ENCODE peak calls at places on chromosomes 16 and 17, in seven cellular contexts. T is AG04449; L is CD8-positive, alpha-beta T cell; W is small intestine; X is mucosa of descending colon; D is tibial artery; U is GM12864. C is an unnamed sample.

GRCh38 chr17:40090234-40091111 is 9.9 kb downstream of the NR1D1 start:
- DNase-seq in D (peak), T (no peak), L (no peak), W (no peak), U (no peak), X (no peak), C (no peak)

GRCh38 chr17:44664867-44665266 is 8.6 kb downstream of the MEIOC start:
- DNase-seq in W (no peak), D (no peak), U (no peak), L (no peak), X (no peak), T (no peak), C (no peak)

GRCh38 chr16:66274335-66275110 is 92.0 kb upstream of the CDH5 start:
- DNase-seq in X (no peak), D (no peak), W (peak), L (no peak), T (no peak), U (no peak), C (peak)

GRCh38 chr17:7575481-7575883 is 4.0 kb upstream of the CD68 start:
- DNase-seq in T (no peak), W (no peak), D (no peak), L (no peak), X (no peak), U (no peak), C (no peak)

GRCh38 chr17:32671891-32672290 is 185.1 kb downstream of the CDK5R1 start:
- DNase-seq in W (no peak), T (no peak), U (no peak), L (no peak), X (peak), D (peak), C (no peak)

GRCh38 chr17:75878174-75878998 is at the start of gene TRIM47:
- DNase-seq in W (peak), T (no peak), L (no peak), D (peak), X (peak), U (no peak), C (peak)

GRCh38 chr17:57269598-57270255 is 13.4 kb downstream of the MSI2 start:
- DNase-seq in T (no peak), L (no peak), X (no peak), U (no peak), D (no peak), W (no peak), C (no peak)

GRCh38 chr17:77740481-77740880 is 218.0 kb upstream of the TNRC6C start:
- DNase-seq in U (no peak), W (no peak), D (no peak), T (no peak), X (no peak), L (no peak), C (no peak)

GRCh38 chr17:82226809-82227628 is 1.8 kb upstream of the SLC16A3 start:
- DNase-seq in L (no peak), X (no peak), D (no peak), T (no peak), W (no peak), U (no peak), C (peak)

GRCh38 chr17:47414612-47415011 is 90.9 kb downstream of the EFCAB13 start:
- DNase-seq in X (no peak), L (no peak), D (no peak), U (no peak), W (no peak), T (no peak), C (no peak)

DNA sequence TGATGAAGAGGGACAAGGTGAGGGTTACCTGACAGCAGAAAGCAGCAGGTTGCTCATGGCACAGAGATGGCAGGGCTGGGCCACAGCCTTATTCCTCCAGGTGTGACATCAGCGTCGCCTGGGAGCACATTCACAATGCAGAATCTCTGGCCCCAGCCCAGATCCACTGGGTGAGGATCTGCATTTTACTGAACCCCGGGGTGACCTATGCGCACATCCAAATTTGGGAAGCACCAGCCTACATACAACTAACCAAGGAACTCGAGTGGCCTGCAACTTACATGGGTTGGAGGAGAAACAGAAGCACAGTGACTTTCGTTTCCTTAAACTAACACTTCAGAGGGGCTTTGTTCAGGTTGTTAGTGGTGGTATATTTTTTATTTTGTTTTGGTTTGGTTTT is 17.6 kb downstream of the CPPED1 start:
- DNase-seq in L (no peak), X (no peak), T (no peak), W (no peak), U (no peak), D (no peak), C (no peak)
- H3K4me3 ChIP-seq in L (no peak), X (no peak), T (no peak), W (no peak), U (no peak), D (no peak), C (no peak)

DNA sequence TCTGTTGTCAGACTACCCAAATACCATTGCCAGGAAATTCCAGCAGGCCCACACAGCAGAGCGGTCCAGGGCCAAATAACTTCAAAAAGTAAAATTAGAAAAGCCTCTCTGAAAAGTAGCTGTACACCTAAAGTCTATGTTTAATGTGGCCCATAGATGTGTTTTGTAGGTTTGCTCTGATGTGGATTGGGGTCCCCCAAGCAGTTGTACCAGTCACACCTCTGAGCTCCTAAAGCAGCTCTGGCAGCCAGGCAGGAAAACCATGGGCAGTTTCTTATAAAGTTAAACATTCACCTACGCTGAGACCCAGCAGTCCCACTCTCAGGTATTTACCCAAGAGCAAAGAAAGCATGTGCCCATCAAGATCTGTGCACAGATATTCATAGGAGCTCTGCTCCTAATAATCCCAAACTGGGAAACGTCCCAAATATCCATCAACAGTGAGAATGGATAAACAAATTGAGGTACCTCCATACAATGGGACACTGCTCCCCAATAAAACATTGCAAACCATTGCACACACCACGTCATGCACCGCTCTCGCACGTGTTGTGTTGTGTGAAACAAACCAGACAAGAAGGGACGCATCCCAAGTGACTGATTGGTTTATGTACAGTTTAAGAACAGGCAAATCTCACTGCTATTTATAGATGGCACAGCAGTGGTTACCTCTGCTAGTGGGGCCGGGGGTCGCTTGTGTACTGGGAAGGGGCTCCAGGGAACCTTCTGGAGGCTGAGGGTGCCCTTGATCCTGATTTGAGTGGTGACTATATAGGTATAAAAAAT is 15.8 kb upstream of the PRM1 start:
- DNase-seq in W (no peak), D (no peak), X (no peak), T (no peak), L (no peak), U (no peak), C (no peak)
- H3K4me3 ChIP-seq in W (no peak), D (peak), X (no peak), T (peak), L (peak), U (peak), C (no peak)

DNA sequence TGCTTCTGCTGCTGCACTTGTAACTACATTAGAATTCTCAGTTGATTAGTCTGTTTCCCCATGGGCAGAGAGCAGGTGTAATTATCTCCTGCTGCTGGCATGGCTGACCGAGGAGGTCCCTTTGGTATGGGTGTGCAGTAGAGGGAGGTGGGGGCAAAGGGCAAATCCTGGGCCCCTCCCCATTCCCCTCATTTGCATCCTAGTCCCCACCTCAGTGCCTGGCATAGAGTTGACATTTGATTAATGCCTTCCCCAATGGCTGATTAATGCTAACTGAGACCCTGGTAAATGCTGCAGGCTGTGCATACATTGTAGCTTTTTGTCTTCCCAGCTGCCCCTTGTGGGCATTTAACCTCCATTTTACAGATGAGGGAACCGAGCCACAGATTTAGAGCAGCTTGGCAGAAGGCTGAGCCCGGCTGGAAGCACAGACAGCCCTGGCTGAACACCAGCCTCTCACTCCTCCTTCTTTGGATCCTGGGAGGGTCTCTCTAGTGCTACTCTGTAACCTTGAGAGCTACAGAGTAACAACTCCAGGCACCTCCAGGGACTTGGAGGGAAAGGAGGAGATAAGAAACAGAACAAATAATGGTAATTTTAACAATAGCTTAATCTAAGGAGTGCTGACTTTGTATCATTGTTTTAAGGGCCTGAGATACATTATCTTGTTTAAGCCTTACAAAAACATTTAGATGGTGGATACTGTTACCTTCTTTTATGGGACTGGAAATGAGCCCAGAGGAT is 5.1 kb downstream of the PLCG2 start:
- DNase-seq in D (no peak), T (no peak), L (no peak), X (no peak), U (no peak), W (peak), C (no peak)
- H3K4me3 ChIP-seq in D (no peak), T (no peak), L (no peak), X (no peak), U (peak), W (no peak), C (peak)

GRCh38 chr16:47461598-47462266 is 601 bp downstream of the PHKB start:
- DNase-seq in X (peak), D (no peak), W (peak), L (no peak), U (peak), T (no peak), C (peak)

GRCh38 chr16:47460301-47460754 is 535 bp downstream of the ITFG1 start:
- DNase-seq in U (no peak), X (peak), L (no peak), D (peak), T (no peak), W (peak), C (no peak)

GRCh38 chr16:47460755-47461597 is at the start of the genes ITFG1 and PHKB:
- DNase-seq in L (peak), W (peak), U (peak), X (peak), D (peak), T (peak), C (peak)

GRCh38 chr16:47458331-47458730 is 2.5 kb downstream of the ITFG1 start:
- DNase-seq in W (no peak), U (no peak), L (no peak), D (no peak), T (no peak), X (no peak), C (no peak)

GRCh38 chr16:47459603-47460002 is 1.3 kb downstream of the ITFG1 start:
- DNase-seq in W (no peak), D (no peak), X (no peak), L (no peak), U (no peak), T (no peak), C (no peak)
- H3K4me3 ChIP-seq in W (no peak), D (peak), X (no peak), L (no peak), U (peak), T (peak), C (peak)

GRCh38 chr16:52546291-52546941 is 527 bp downstream of the TOX3 start:
- DNase-seq in L (no peak), D (no peak), X (peak), W (peak), T (no peak), U (no peak), C (no peak)
- H3K4me3 ChIP-seq in L (no peak), D (peak), X (peak), W (peak), T (no peak), U (no peak), C (no peak)

GRCh38 chr17:4553669-4554068 is 1.5 kb downstream of the MYBBP1A start:
- DNase-seq in L (no peak), U (no peak), X (no peak), D (no peak), W (no peak), T (no peak), C (no peak)
- H3K4me3 ChIP-seq in L (peak), U (peak), X (no peak), D (no peak), W (no peak), T (peak), C (peak)

GRCh38 chr16:4111748-4112696 is 4.2 kb downstream of the ADCY9 start:
- DNase-seq in T (no peak), W (peak), X (peak), L (no peak), D (no peak), U (no peak), C (no peak)

GRCh38 chr16:4115941-4116327 is 308 bp downstream of the ADCY9 start:
- DNase-seq in T (no peak), L (no peak), D (no peak), X (no peak), U (no peak), W (no peak), C (no peak)

GRCh38 chr16:4114257-4115208 is 1.7 kb downstream of the ADCY9 start:
- DNase-seq in T (no peak), U (no peak), D (no peak), L (no peak), X (no peak), W (no peak), C (no peak)

GRCh38 chr16:4115209-4115940 is 867 bp downstream of the ADCY9 start:
- DNase-seq in D (peak), X (peak), W (peak), T (no peak), L (peak), U (no peak), C (peak)

DNA sequence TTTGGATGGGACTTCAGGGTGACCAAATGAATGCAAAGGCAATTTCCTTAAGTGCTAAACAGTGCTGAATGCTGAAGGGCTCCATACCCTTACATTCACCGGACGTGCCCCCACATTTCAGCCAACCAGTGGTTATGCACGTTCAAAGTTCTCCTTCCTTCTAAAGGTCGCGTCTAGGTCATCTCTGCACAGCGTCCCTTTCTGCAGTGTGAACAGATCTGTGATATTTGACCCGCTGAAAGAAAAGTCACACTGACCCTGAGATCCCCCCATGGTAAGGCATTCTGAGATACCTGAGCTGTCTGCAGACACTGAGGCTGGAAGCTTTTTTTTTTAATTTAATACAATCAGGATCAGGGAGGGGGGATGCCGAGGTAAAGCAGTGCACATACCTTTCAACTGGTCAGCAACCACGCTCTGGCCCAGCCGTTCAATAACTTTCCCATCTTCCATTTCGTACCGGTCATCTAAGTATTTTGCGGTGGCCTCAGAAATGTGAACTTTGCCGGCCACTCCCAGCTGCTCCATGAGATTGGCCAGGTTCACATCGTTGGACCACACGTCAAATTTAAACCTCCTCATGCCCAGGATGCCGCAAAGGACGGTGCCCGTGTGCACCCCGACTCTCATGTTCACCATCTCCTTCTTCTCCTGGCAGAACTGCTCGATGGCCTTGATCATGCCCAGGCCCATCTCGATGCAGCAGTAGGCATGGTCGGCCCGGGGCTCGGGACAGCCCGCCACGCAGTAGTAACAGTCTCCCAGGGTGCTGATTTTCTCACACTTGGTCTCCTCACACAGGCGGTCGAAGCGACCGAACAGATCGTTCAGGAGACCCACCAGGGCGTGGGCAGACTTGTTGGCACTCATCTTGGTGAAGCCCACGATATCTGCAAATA is 2.6 kb downstream of the ADCY9 start:
- DNase-seq in D (no peak), T (no peak), X (no peak), L (no peak), U (no peak), W (no peak), C (no peak)
- H3K4me3 ChIP-seq in D (peak), T (peak), X (no peak), L (no peak), U (no peak), W (no peak), C (no peak)

C was measured in GM06990.